ENCODE peak calls at places on chromosomes 5 and 9, in four cellular contexts. V is H9, D is IMR-90, J is H1. B is an unnamed sample.

GRCh38 chr9:136247947-136248637 is 2.5 kb upstream of the QSOX2 start:
- DNase-seq in V (no peak), D (no peak), J (no peak), B (no peak)

GRCh38 chr9:121599186-121599871 is 52.1 kb upstream of the DAB2IP start:
- DNase-seq in V (peak; percentile 94), D (peak; percentile 26), J (peak; percentile 68), B (peak; percentile 93)

GRCh38 chr5:172506921-172507320 is 52.6 kb upstream of the SH3PXD2B start:
- DNase-seq in V (peak; percentile 8), D (no peak), J (no peak), B (no peak)

GRCh38 chr9:16139781-16140180 is 586.9 kb downstream of the CCDC171 start:
- DNase-seq in V (no peak), D (no peak), J (no peak), B (no peak)

GRCh38 chr5:154937186-154937717 is 759 bp downstream of the GEMIN5 start:
- DNase-seq in V (no peak), D (peak; percentile 17), J (no peak), B (no peak)

GRCh38 chr9:137317979-137318511 is 16.0 kb upstream of the NRARP start:
- DNase-seq in V (no peak), D (no peak), J (no peak), B (no peak)

GRCh38 chr5:159393854-159394274 is 63.6 kb upstream of the IL12B start:
- DNase-seq in V (no peak), D (no peak), J (no peak), B (peak; percentile 74)

GRCh38 chr9:98317134-98317857 is 61.8 kb upstream of the TBC1D2 start:
- DNase-seq in V (no peak), D (peak; percentile 86), J (no peak), B (no peak)

GRCh38 chr9:80841888-80842287 is 847.5 kb downstream of the TLE1 start:
- DNase-seq in V (no peak), D (no peak), J (no peak), B (no peak)

GRCh38 chr5:14395411-14395810 is 186.2 kb upstream of the OTULINL start:
- DNase-seq in V (no peak), D (no peak), J (no peak), B (no peak)

GRCh38 chr5:139795074-139796001 is at the start of gene PSD2:
- DNase-seq in V (peak; percentile 51), D (no peak), J (no peak), B (peak; percentile 53)

GRCh38 chr5:107217721-107218130 is 453.0 kb downstream of the EFNA5 start:
- DNase-seq in V (no peak), D (no peak), J (no peak), B (no peak)

GRCh38 chr5:163496286-163496685 is 9.1 kb upstream of the MAT2B start:
- DNase-seq in V (no peak), D (peak; percentile 47), J (no peak), B (no peak)

GRCh38 chr5:168142402-168142801 is 149.0 kb upstream of the WWC1 start:
- DNase-seq in V (no peak), D (no peak), J (no peak), B (no peak)

GRCh38 chr9:13598738-13599137 is 319.2 kb upstream of the MPDZ start:
- DNase-seq in V (no peak), D (no peak), J (no peak), B (no peak)

GRCh38 chr9:5629312-5630037 is 568 bp downstream of the RIC1 start:
- DNase-seq in V (peak; percentile 39), D (no peak), J (no peak), B (peak; percentile 63)

GRCh38 chr5:68196876-68197275 is 18.7 kb upstream of the PIK3R1 start:
- DNase-seq in V (no peak), D (no peak), J (no peak), B (no peak)

GRCh38 chr5:56986631-56986957 is 34.7 kb upstream of the MIER3 start:
- DNase-seq in V (no peak), D (no peak), J (no peak), B (no peak)

GRCh38 chr5:65749221-65749844 is 27.3 kb downstream of the NLN start:
- DNase-seq in V (no peak), D (no peak), J (no peak), B (no peak)

GRCh38 chr9:21455320-21455719 is 15.1 kb downstream of the IFNA1 start:
- DNase-seq in V (peak; percentile 54), D (peak; percentile 25), J (no peak), B (peak; percentile 72)

GRCh38 chr5:55495216-55495615 is 39.5 kb downstream of the PLPP1 start:
- DNase-seq in V (no peak), D (no peak), J (no peak), B (no peak)

GRCh38 chr9:129333961-129334743 is 156.1 kb upstream of the IER5L start:
- DNase-seq in V (peak; percentile 99), D (peak; percentile 92), J (peak; percentile 94), B (peak; percentile 100)

GRCh38 chr5:172667786-172668735 is 27.0 kb downstream of the NEURL1B start:
- DNase-seq in V (no peak), D (no peak), J (no peak), B (no peak)

GRCh38 chr5:8827701-8828100 is 718.2 kb downstream of the SEMA5A start:
- DNase-seq in V (no peak), D (peak; percentile 57), J (no peak), B (no peak)

GRCh38 chr5:123120197-123120596 is 31.2 kb downstream of the PRDM6 start:
- DNase-seq in V (no peak), D (no peak), J (no peak), B (peak; percentile 79)

GRCh38 chr5:9596256-9596655 is 33.9 kb downstream of the TAS2R1 start:
- DNase-seq in V (no peak), D (no peak), J (no peak), B (no peak)

GRCh38 chr5:138463335-138464017 is 1.8 kb upstream of the EGR1 start:
- DNase-seq in V (no peak), D (no peak), J (no peak), B (peak; percentile 52)

GRCh38 chr5:138465288-138466057 is at the start of gene EGR1:
- DNase-seq in V (peak; percentile 95), D (peak; percentile 94), J (peak; percentile 78), B (peak; percentile 97)

GRCh38 chr5:138466058-138466899 is 1.0 kb downstream of the EGR1 start:
- DNase-seq in V (no peak), D (peak; percentile 39), J (no peak), B (no peak)

GRCh38 chr5:138464018-138464387 is 1.3 kb upstream of the EGR1 start:
- DNase-seq in V (peak; percentile 92), D (peak; percentile 93), J (no peak), B (peak; percentile 96)

GRCh38 chr5:138464388-138465287 is 641 bp upstream of the EGR1 start:
- DNase-seq in V (peak; percentile 98), D (peak; percentile 98), J (peak; percentile 93), B (peak; percentile 100)
- H3K4ac ChIP-seq in V (no peak overlapping the region), D (peak overlapping the region; percentile 89), J (no peak overlapping the region), B (no peak overlapping the region)

DNA sequence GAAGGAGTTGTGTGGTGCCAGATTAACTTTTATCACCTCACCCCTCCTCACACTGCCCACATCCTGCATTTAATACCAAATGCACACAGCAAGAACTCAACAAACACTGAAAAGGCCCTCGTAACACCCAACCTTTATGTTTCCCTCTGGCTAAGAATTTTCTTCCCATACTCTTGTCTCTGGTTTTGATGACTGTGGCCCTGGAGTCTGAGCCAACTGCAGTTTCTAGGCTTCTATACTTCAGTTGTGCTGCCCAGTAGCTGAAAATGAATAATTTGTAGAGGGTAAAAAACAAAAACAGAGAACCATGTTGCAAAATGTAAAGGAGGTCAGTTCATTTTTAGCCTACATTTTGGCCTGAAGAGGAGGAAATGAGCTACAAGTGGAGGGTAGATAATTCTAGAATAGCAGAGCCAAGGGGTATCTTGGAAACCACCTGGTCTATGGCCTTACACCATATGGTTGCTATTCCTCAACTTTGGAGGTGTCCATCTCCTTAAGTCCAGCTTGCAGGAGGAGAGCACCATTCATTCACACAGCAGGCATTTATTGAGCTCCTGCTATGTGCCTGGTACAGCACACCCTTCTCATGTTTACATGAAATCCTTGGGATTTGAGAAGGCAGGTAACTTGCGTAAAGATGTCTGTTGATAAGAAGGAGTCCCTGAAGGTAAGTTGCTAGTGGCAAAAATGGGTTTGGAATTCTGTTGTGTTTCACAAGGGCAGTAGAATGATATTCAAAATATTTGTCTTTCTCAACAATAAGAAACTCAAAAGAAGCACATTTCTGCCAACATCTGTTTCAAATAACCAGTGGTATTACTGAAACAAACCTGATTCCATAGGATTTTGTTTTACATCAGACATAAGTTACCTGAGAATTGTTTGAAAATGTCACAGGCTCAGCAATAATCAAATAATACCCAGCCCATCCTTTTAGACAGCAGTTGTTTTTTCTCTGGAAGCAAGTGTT is 83.8 kb upstream of the TNFAIP8 start:
- DNase-seq in V (no peak), D (no peak), J (no peak), B (no peak)
- H3K4ac ChIP-seq in V (no peak overlapping the region), D (no peak overlapping the region), J (no peak overlapping the region), B (no peak overlapping the region)

GRCh38 chr5:6744841-6745705 is 31.8 kb downstream of the TENT4A start:
- DNase-seq in V (no peak), D (no peak), J (no peak), B (no peak)

GRCh38 chr5:6745706-6746217 is 32.5 kb downstream of the TENT4A start:
- DNase-seq in V (no peak), D (peak; percentile 79), J (no peak), B (peak; percentile 33)

GRCh38 chr5:6747103-6747502 is 33.9 kb downstream of the TENT4A start:
- DNase-seq in V (no peak), D (no peak), J (no peak), B (no peak)

GRCh38 chr5:6748142-6748541 is 34.9 kb downstream of the TENT4A start:
- DNase-seq in V (no peak), D (no peak), J (no peak), B (no peak)

GRCh38 chr5:6746244-6746643 is 33.0 kb downstream of the TENT4A start:
- DNase-seq in V (no peak), D (no peak), J (no peak), B (no peak)
- H3K4ac ChIP-seq in V (no peak overlapping the region), D (no peak overlapping the region), J (no peak overlapping the region), B (no peak overlapping the region)

GRCh38 chr5:179805529-179806249 is 977 bp downstream of the MGAT4B start:
- DNase-seq in V (peak; percentile 34), D (no peak), J (no peak), B (no peak)
- H3K4ac ChIP-seq in V (no peak overlapping the region), D (peak overlapping the region; percentile 86), J (peak overlapping the region; percentile 65), B (peak overlapping the region; percentile 96)